ENCODE peak calls at places on chromosomes 4 and X, in eight cellular contexts. One of them, this sample, is unnamed.

GRCh38 chrX:139058831-139059495 is 347.4 kb upstream of the FGF13 start:
- DNase-seq in esophagus squamous epithelium: no peak
- DNase-seq in stomach: no peak
- DNase-seq in naive thymus-derived CD4-positive, alpha-beta T cell: no peak
- DNase-seq in GM23248: peak
- DNase-seq in fibroblast of lung: no peak
- DNase-seq in CD8-positive, alpha-beta memory T cell: no peak
- DNase-seq in H1: no peak
- DNase-seq in this sample: no peak

GRCh38 chr4:105361021-105361420 is 112.8 kb downstream of the PPA2 start:
- DNase-seq in H1: no peak
- DNase-seq in CD8-positive, alpha-beta memory T cell: no peak
- DNase-seq in GM23248: no peak
- DNase-seq in esophagus squamous epithelium: no peak
- DNase-seq in stomach: no peak
- DNase-seq in fibroblast of lung: no peak
- DNase-seq in naive thymus-derived CD4-positive, alpha-beta T cell: no peak
- DNase-seq in this sample: no peak

GRCh38 chr4:128716325-128716724 is 93.2 kb upstream of the JADE1 start:
- DNase-seq in H1: no peak
- DNase-seq in CD8-positive, alpha-beta memory T cell: no peak
- DNase-seq in GM23248: no peak
- DNase-seq in stomach: no peak
- DNase-seq in fibroblast of lung: peak
- DNase-seq in naive thymus-derived CD4-positive, alpha-beta T cell: no peak
- DNase-seq in esophagus squamous epithelium: no peak
- DNase-seq in this sample: no peak

GRCh38 chrX:72714471-72714916 is 388 bp upstream of the PHKA1 start:
- DNase-seq in stomach: peak
- DNase-seq in fibroblast of lung: peak
- DNase-seq in naive thymus-derived CD4-positive, alpha-beta T cell: no peak
- DNase-seq in CD8-positive, alpha-beta memory T cell: no peak
- DNase-seq in H1: peak
- DNase-seq in esophagus squamous epithelium: no peak
- DNase-seq in GM23248: peak
- DNase-seq in this sample: peak

GRCh38 chr4:84498203-84499026 is 677 bp downstream of the NKX6-1 start:
- DNase-seq in naive thymus-derived CD4-positive, alpha-beta T cell: no peak
- DNase-seq in GM23248: peak
- DNase-seq in CD8-positive, alpha-beta memory T cell: no peak
- DNase-seq in esophagus squamous epithelium: no peak
- DNase-seq in fibroblast of lung: peak
- DNase-seq in stomach: no peak
- DNase-seq in H1: no peak
- DNase-seq in this sample: no peak

GRCh38 chr4:158314756-158315487 is 104.6 kb downstream of the TMEM144 start:
- DNase-seq in H1: no peak
- DNase-seq in GM23248: peak
- DNase-seq in esophagus squamous epithelium: no peak
- DNase-seq in stomach: no peak
- DNase-seq in fibroblast of lung: peak
- DNase-seq in naive thymus-derived CD4-positive, alpha-beta T cell: no peak
- DNase-seq in CD8-positive, alpha-beta memory T cell: no peak
- DNase-seq in this sample: no peak

GRCh38 chr4:83110222-83110945 is 4.1 kb downstream of the PLAC8 start:
- DNase-seq in H1: peak
- DNase-seq in CD8-positive, alpha-beta memory T cell: peak
- DNase-seq in GM23248: peak
- DNase-seq in fibroblast of lung: peak
- DNase-seq in naive thymus-derived CD4-positive, alpha-beta T cell: peak
- DNase-seq in esophagus squamous epithelium: peak
- DNase-seq in stomach: peak
- DNase-seq in this sample: peak

GRCh38 chr4:129179276-129179675 is 83.3 kb downstream of the C4orf33 start:
- DNase-seq in fibroblast of lung: no peak
- DNase-seq in CD8-positive, alpha-beta memory T cell: no peak
- DNase-seq in naive thymus-derived CD4-positive, alpha-beta T cell: no peak
- DNase-seq in GM23248: no peak
- DNase-seq in esophagus squamous epithelium: no peak
- DNase-seq in stomach: no peak
- DNase-seq in H1: no peak
- DNase-seq in this sample: no peak

GRCh38 chr4:12411072-12411471 is 982.4 kb upstream of the HS3ST1 start:
- DNase-seq in stomach: no peak
- DNase-seq in GM23248: no peak
- DNase-seq in H1: no peak
- DNase-seq in CD8-positive, alpha-beta memory T cell: no peak
- DNase-seq in esophagus squamous epithelium: no peak
- DNase-seq in naive thymus-derived CD4-positive, alpha-beta T cell: no peak
- DNase-seq in fibroblast of lung: peak
- DNase-seq in this sample: no peak

GRCh38 chrX:150225756-150226155 is 137.4 kb upstream of the MAMLD1 start:
- DNase-seq in stomach: no peak
- DNase-seq in CD8-positive, alpha-beta memory T cell: no peak
- DNase-seq in naive thymus-derived CD4-positive, alpha-beta T cell: no peak
- DNase-seq in H1: no peak
- DNase-seq in esophagus squamous epithelium: no peak
- DNase-seq in fibroblast of lung: no peak
- DNase-seq in GM23248: no peak
- DNase-seq in this sample: no peak

GRCh38 chr4:63524764-63525163 is 884.5 kb downstream of the TECRL start:
- DNase-seq in fibroblast of lung: no peak
- DNase-seq in esophagus squamous epithelium: no peak
- DNase-seq in H1: no peak
- DNase-seq in naive thymus-derived CD4-positive, alpha-beta T cell: no peak
- DNase-seq in GM23248: no peak
- DNase-seq in CD8-positive, alpha-beta memory T cell: no peak
- DNase-seq in stomach: no peak
- DNase-seq in this sample: no peak

GRCh38 chrX:98207947-98208346 is 1324.2 kb downstream of the RPA4 start:
- DNase-seq in CD8-positive, alpha-beta memory T cell: no peak
- DNase-seq in esophagus squamous epithelium: no peak
- DNase-seq in H1: no peak
- DNase-seq in GM23248: no peak
- DNase-seq in naive thymus-derived CD4-positive, alpha-beta T cell: no peak
- DNase-seq in fibroblast of lung: no peak
- DNase-seq in stomach: no peak
- DNase-seq in this sample: no peak

GRCh38 chr4:19831644-19832285 is 419.9 kb upstream of the SLIT2 start:
- DNase-seq in esophagus squamous epithelium: no peak
- DNase-seq in CD8-positive, alpha-beta memory T cell: no peak
- DNase-seq in stomach: no peak
- DNase-seq in naive thymus-derived CD4-positive, alpha-beta T cell: no peak
- DNase-seq in H1: no peak
- DNase-seq in GM23248: peak
- DNase-seq in fibroblast of lung: peak
- DNase-seq in this sample: no peak

GRCh38 chr4:108683479-108683878 is 33.1 kb downstream of the OSTC start:
- DNase-seq in fibroblast of lung: peak
- DNase-seq in stomach: no peak
- DNase-seq in naive thymus-derived CD4-positive, alpha-beta T cell: no peak
- DNase-seq in GM23248: peak
- DNase-seq in H1: no peak
- DNase-seq in CD8-positive, alpha-beta memory T cell: no peak
- DNase-seq in esophagus squamous epithelium: no peak
- DNase-seq in this sample: no peak

GRCh38 chr4:185215261-185215660 is 5.9 kb downstream of the SNX25 start:
- DNase-seq in fibroblast of lung: no peak
- DNase-seq in esophagus squamous epithelium: no peak
- DNase-seq in CD8-positive, alpha-beta memory T cell: no peak
- DNase-seq in naive thymus-derived CD4-positive, alpha-beta T cell: no peak
- DNase-seq in H1: no peak
- DNase-seq in GM23248: peak
- DNase-seq in stomach: no peak
- DNase-seq in this sample: no peak

GRCh38 chr4:102632236-102632635 is 128.5 kb downstream of the MANBA start:
- DNase-seq in GM23248: no peak
- DNase-seq in esophagus squamous epithelium: no peak
- DNase-seq in stomach: no peak
- DNase-seq in H1: no peak
- DNase-seq in naive thymus-derived CD4-positive, alpha-beta T cell: no peak
- DNase-seq in CD8-positive, alpha-beta memory T cell: no peak
- DNase-seq in fibroblast of lung: no peak
- DNase-seq in this sample: no peak

GRCh38 chrX:108795240-108795639 is 58.9 kb upstream of the IRS4 start:
- DNase-seq in GM23248: no peak
- DNase-seq in CD8-positive, alpha-beta memory T cell: no peak
- DNase-seq in stomach: no peak
- DNase-seq in fibroblast of lung: no peak
- DNase-seq in esophagus squamous epithelium: no peak
- DNase-seq in naive thymus-derived CD4-positive, alpha-beta T cell: no peak
- DNase-seq in H1: no peak
- DNase-seq in this sample: no peak

GRCh38 chrX:34365482-34365881 is 233.4 kb upstream of the FAM47A start:
- DNase-seq in CD8-positive, alpha-beta memory T cell: no peak
- DNase-seq in esophagus squamous epithelium: no peak
- DNase-seq in fibroblast of lung: peak
- DNase-seq in stomach: no peak
- DNase-seq in GM23248: peak
- DNase-seq in H1: no peak
- DNase-seq in naive thymus-derived CD4-positive, alpha-beta T cell: no peak
- DNase-seq in this sample: no peak

GRCh38 chr4:85776579-85776978 is 301.6 kb downstream of the ARHGAP24 start:
- DNase-seq in GM23248: peak
- DNase-seq in esophagus squamous epithelium: no peak
- DNase-seq in naive thymus-derived CD4-positive, alpha-beta T cell: no peak
- DNase-seq in H1: no peak
- DNase-seq in fibroblast of lung: no peak
- DNase-seq in stomach: no peak
- DNase-seq in CD8-positive, alpha-beta memory T cell: no peak
- DNase-seq in this sample: no peak

GRCh38 chr4:109816082-109816442 is 500 bp downstream of the GAR1 start:
- DNase-seq in naive thymus-derived CD4-positive, alpha-beta T cell: peak
- DNase-seq in GM23248: peak
- DNase-seq in fibroblast of lung: no peak
- DNase-seq in H1: no peak
- DNase-seq in CD8-positive, alpha-beta memory T cell: peak
- DNase-seq in stomach: peak
- DNase-seq in esophagus squamous epithelium: no peak
- DNase-seq in this sample: peak

GRCh38 chrX:144801786-144802185 is 445.5 kb upstream of the SPANXN1 start:
- DNase-seq in naive thymus-derived CD4-positive, alpha-beta T cell: no peak
- DNase-seq in esophagus squamous epithelium: no peak
- DNase-seq in H1: no peak
- DNase-seq in fibroblast of lung: no peak
- DNase-seq in GM23248: no peak
- DNase-seq in CD8-positive, alpha-beta memory T cell: no peak
- DNase-seq in stomach: no peak
- DNase-seq in this sample: no peak

GRCh38 chr4:22190855-22191254 is 242.3 kb upstream of the KCNIP4 start:
- DNase-seq in esophagus squamous epithelium: no peak
- DNase-seq in H1: no peak
- DNase-seq in stomach: no peak
- DNase-seq in CD8-positive, alpha-beta memory T cell: no peak
- DNase-seq in fibroblast of lung: peak
- DNase-seq in GM23248: peak
- DNase-seq in naive thymus-derived CD4-positive, alpha-beta T cell: no peak
- DNase-seq in this sample: no peak

GRCh38 chr4:184911310-184911709 is 85.5 kb upstream of the ACSL1 start:
- DNase-seq in naive thymus-derived CD4-positive, alpha-beta T cell: no peak
- DNase-seq in GM23248: no peak
- DNase-seq in CD8-positive, alpha-beta memory T cell: no peak
- DNase-seq in H1: no peak
- DNase-seq in esophagus squamous epithelium: no peak
- DNase-seq in stomach: peak
- DNase-seq in fibroblast of lung: peak
- DNase-seq in this sample: no peak

GRCh38 chr4:176782794-176783193 is 9.9 kb downstream of the VEGFC start:
- DNase-seq in stomach: no peak
- DNase-seq in GM23248: peak
- DNase-seq in H1: no peak
- DNase-seq in esophagus squamous epithelium: no peak
- DNase-seq in CD8-positive, alpha-beta memory T cell: no peak
- DNase-seq in naive thymus-derived CD4-positive, alpha-beta T cell: no peak
- DNase-seq in fibroblast of lung: no peak
- DNase-seq in this sample: no peak
- H3K27ac ChIP-seq in stomach: no peak
- H3K27ac ChIP-seq in GM23248: peak
- H3K27ac ChIP-seq in H1: no peak
- H3K27ac ChIP-seq in esophagus squamous epithelium: peak
- H3K27ac ChIP-seq in CD8-positive, alpha-beta memory T cell: no peak
- H3K27ac ChIP-seq in naive thymus-derived CD4-positive, alpha-beta T cell: no peak
- H3K27ac ChIP-seq in fibroblast of lung: peak
- H3K27ac ChIP-seq in this sample: no peak

DNA sequence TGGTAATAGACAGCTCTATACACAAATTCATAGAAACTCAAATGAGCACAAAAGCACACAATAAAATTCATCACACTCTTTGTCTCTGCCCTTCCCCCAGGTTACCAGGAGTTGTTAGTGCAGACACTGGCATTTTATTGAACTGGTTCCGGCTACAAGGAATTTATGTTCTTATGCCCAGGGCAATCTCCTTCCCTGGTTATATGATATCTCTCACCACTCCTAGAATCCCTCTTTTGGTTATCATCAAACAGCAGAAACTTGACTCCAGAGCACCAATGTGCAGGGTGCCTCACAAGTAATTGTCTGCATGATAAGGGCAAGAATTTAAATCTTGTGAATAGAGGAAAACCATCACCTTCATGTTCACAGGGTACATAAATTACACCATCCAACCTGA is 7.9 kb upstream of the APBB2 start:
- DNase-seq in fibroblast of lung: no peak
- DNase-seq in H1: no peak
- DNase-seq in CD8-positive, alpha-beta memory T cell: no peak
- DNase-seq in GM23248: no peak
- DNase-seq in stomach: no peak
- DNase-seq in naive thymus-derived CD4-positive, alpha-beta T cell: no peak
- DNase-seq in esophagus squamous epithelium: no peak
- DNase-seq in this sample: no peak
- H3K27ac ChIP-seq in fibroblast of lung: no peak
- H3K27ac ChIP-seq in H1: no peak
- H3K27ac ChIP-seq in CD8-positive, alpha-beta memory T cell: no peak
- H3K27ac ChIP-seq in GM23248: no peak
- H3K27ac ChIP-seq in stomach: no peak
- H3K27ac ChIP-seq in naive thymus-derived CD4-positive, alpha-beta T cell: no peak
- H3K27ac ChIP-seq in esophagus squamous epithelium: no peak
- H3K27ac ChIP-seq in this sample: no peak

DNA sequence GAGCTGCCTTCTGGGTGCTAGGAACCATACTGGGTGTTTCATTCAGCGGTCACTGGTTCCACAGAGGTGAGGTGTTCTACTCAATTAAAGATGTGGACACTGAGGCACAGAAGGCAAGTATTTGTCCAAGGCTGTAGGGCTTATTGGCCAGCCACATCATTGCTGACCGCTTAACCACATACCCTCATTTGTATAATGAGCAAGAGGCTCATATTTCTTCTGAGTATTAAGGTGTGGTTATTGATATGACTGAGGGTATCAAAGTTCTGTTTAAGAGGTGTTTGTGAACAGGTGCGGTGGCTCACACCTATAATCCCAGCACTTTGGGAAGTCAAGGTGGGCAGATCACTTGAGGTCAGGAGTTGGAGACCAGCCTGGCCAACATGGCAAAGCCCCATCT is 14.3 kb downstream of the RNF4 start:
- DNase-seq in naive thymus-derived CD4-positive, alpha-beta T cell: no peak
- DNase-seq in esophagus squamous epithelium: no peak
- DNase-seq in fibroblast of lung: no peak
- DNase-seq in H1: no peak
- DNase-seq in GM23248: no peak
- DNase-seq in stomach: no peak
- DNase-seq in CD8-positive, alpha-beta memory T cell: no peak
- DNase-seq in this sample: no peak
- H3K27ac ChIP-seq in naive thymus-derived CD4-positive, alpha-beta T cell: peak
- H3K27ac ChIP-seq in esophagus squamous epithelium: peak
- H3K27ac ChIP-seq in fibroblast of lung: no peak
- H3K27ac ChIP-seq in H1: no peak
- H3K27ac ChIP-seq in GM23248: peak
- H3K27ac ChIP-seq in stomach: peak
- H3K27ac ChIP-seq in CD8-positive, alpha-beta memory T cell: no peak
- H3K27ac ChIP-seq in this sample: peak

GRCh38 chr4:150049682-150050081 is 28.6 kb upstream of the DCLK2 start:
- DNase-seq in fibroblast of lung: no peak
- DNase-seq in stomach: no peak
- DNase-seq in H1: no peak
- DNase-seq in GM23248: no peak
- DNase-seq in CD8-positive, alpha-beta memory T cell: no peak
- DNase-seq in esophagus squamous epithelium: no peak
- DNase-seq in naive thymus-derived CD4-positive, alpha-beta T cell: no peak
- DNase-seq in this sample: no peak
- H3K27ac ChIP-seq in fibroblast of lung: no peak
- H3K27ac ChIP-seq in stomach: no peak
- H3K27ac ChIP-seq in H1: no peak
- H3K27ac ChIP-seq in GM23248: no peak
- H3K27ac ChIP-seq in CD8-positive, alpha-beta memory T cell: no peak
- H3K27ac ChIP-seq in esophagus squamous epithelium: no peak
- H3K27ac ChIP-seq in naive thymus-derived CD4-positive, alpha-beta T cell: no peak
- H3K27ac ChIP-seq in this sample: no peak

This sample was measured in caudate nucleus.